ENCODE peak calls at places on chromosomes 12 and 14, in six cellular contexts. R is DND-41; X is right lobe of liver; H is CD8-positive, alpha-beta T cell; J is progenitor cell of endocrine pancreas; Z is natural killer cell. K is an unnamed sample.

GRCh38 chr12:12503384-12504078 is 59.1 kb downstream of the DUSP16 start:
- DNase-seq in J (no peak), X (no peak), Z (no peak), R (no peak), H (no peak), K (no peak)

GRCh38 chr14:71238835-71239234 is 331.6 kb downstream of the PCNX1 start:
- DNase-seq in J (no peak), Z (no peak), H (no peak), R (no peak), X (no peak), K (no peak)

GRCh38 chr14:41605550-41606248 is 977 bp upstream of the LRFN5 start:
- DNase-seq in R (no peak), Z (no peak), H (no peak), X (no peak), J (peak; percentile 14), K (no peak)

GRCh38 chr12:6807170-6807569 is 14.5 kb upstream of the GPR162 start:
- DNase-seq in R (no peak), J (no peak), H (no peak), Z (no peak), X (no peak), K (no peak)

GRCh38 chr14:41609704-41610183 is 3.1 kb downstream of the LRFN5 start:
- DNase-seq in H (no peak), Z (no peak), R (no peak), X (no peak), J (peak; percentile 37), K (no peak)

GRCh38 chr14:53011053-53011462 is 60.2 kb upstream of the FERMT2 start:
- DNase-seq in Z (no peak), R (no peak), X (no peak), J (no peak), H (no peak), K (no peak)

GRCh38 chr12:65948320-65949008 is 124.2 kb downstream of the HMGA2 start:
- DNase-seq in Z (no peak), J (no peak), X (peak; percentile 38), H (no peak), R (no peak), K (no peak)

GRCh38 chr12:34391771-34392581 is 369.7 kb downstream of the ALG10 start:
- DNase-seq in R (no peak), Z (no peak), H (no peak), J (no peak), X (peak; percentile 7), K (no peak)

GRCh38 chr12:30631710-30632109 is 64.0 kb downstream of the IPO8 start:
- DNase-seq in J (no peak), R (no peak), Z (no peak), X (no peak), H (no peak), K (no peak)

GRCh38 chr12:1127021-1127420 is 136.0 kb downstream of the ERC1 start:
- DNase-seq in Z (no peak), J (no peak), X (no peak), R (no peak), H (no peak), K (no peak)

GRCh38 chr12:49811961-49812401 is 16.2 kb downstream of the NCKAP5L start:
- DNase-seq in H (no peak), Z (no peak), R (no peak), J (no peak), X (no peak), K (no peak)

GRCh38 chr14:33679461-33680225 is 271.2 kb downstream of the EGLN3 start:
- DNase-seq in R (no peak), Z (no peak), J (no peak), H (no peak), X (no peak), K (no peak)

GRCh38 chr12:52633383-52633782 is 15.0 kb upstream of the KRT73 start:
- DNase-seq in R (peak; percentile 23), H (no peak), X (no peak), Z (no peak), J (no peak), K (no peak)

GRCh38 chr12:32033411-32033810 is 73.2 kb upstream of the BICD1 start:
- DNase-seq in Z (no peak), H (no peak), X (no peak), J (no peak), R (no peak), K (no peak)

GRCh38 chr14:21025374-21026151 is 702 bp upstream of the NDRG2 start:
- DNase-seq in J (peak; percentile 38), H (no peak), R (no peak), Z (peak; percentile 23), X (peak; percentile 54), K (no peak)

GRCh38 chr12:49368240-49368600 is 958 bp downstream of the SPATS2 start:
- DNase-seq in J (no peak), Z (no peak), H (no peak), X (no peak), R (no peak), K (no peak)

GRCh38 chr12:26833692-26834168 is 736 bp upstream of the ITPR2 start:
- DNase-seq in J (peak; percentile 54), R (peak; percentile 71), H (no peak), X (peak; percentile 60), Z (peak; percentile 20), K (peak; percentile 38)

GRCh38 chr14:103808403-103809001 is 38.9 kb downstream of the PPP1R13B start:
- DNase-seq in Z (peak; percentile 28), X (peak; percentile 73), R (peak; percentile 66), H (peak; percentile 54), J (peak; percentile 63), K (no peak)

GRCh38 chr12:113860950-113861349 is 105.2 kb downstream of the RBM19 start:
- DNase-seq in R (no peak), H (no peak), J (no peak), X (no peak), Z (no peak), K (no peak)

GRCh38 chr12:61891632-61892031 is 368.6 kb upstream of the USP15 start:
- DNase-seq in Z (no peak), X (no peak), J (no peak), R (no peak), H (no peak), K (no peak)

GRCh38 chr12:47272412-47273190 is 192.8 kb upstream of the AMIGO2 start:
- DNase-seq in H (no peak), J (no peak), X (no peak), Z (no peak), R (no peak), K (no peak)

GRCh38 chr14:81332725-81333124 is 67.4 kb downstream of the STON2 start:
- DNase-seq in R (no peak), J (no peak), Z (no peak), H (no peak), X (no peak), K (no peak)

GRCh38 chr12:6459004-6459337 is 7.1 kb downstream of the TAPBPL start:
- DNase-seq in Z (no peak), R (no peak), X (no peak), J (no peak), H (no peak), K (no peak)

GRCh38 chr14:93946104-93946503 is 19.0 kb downstream of the FAM181A start:
- DNase-seq in Z (no peak), J (no peak), X (no peak), H (no peak), R (no peak), K (no peak)

GRCh38 chr14:23538785-23539184 is 12.8 kb downstream of the ZFHX2 start:
- DNase-seq in H (no peak), J (no peak), Z (no peak), X (no peak), R (no peak), K (no peak)

GRCh38 chr14:84468153-84468552 is 1061.8 kb upstream of the FLRT2 start:
- DNase-seq in H (no peak), X (no peak), Z (no peak), R (no peak), J (no peak), K (no peak)

GRCh38 chr14:76884853-76885276 is 58.7 kb downstream of the LRRC74A start:
- DNase-seq in X (no peak), J (no peak), H (no peak), R (no peak), Z (no peak), K (no peak)

GRCh38 chr12:2933586-2933985 is 25.6 kb upstream of the TEAD4 start:
- DNase-seq in Z (no peak), X (no peak), H (no peak), J (no peak), R (no peak), K (no peak)
- TF ChIP-seq CTCF in Z (no peak), X (no peak), H (no peak), J (no peak), R (no peak), K (no peak)

GRCh38 chr12:105085537-105085936 is 1.3 kb upstream of the ALDH1L2 start:
- DNase-seq in R (no peak), Z (no peak), J (no peak), X (no peak), H (no peak), K (no peak)
- TF ChIP-seq CTCF in R (no peak), Z (no peak), J (no peak), X (no peak), H (no peak), K (no peak)

DNA sequence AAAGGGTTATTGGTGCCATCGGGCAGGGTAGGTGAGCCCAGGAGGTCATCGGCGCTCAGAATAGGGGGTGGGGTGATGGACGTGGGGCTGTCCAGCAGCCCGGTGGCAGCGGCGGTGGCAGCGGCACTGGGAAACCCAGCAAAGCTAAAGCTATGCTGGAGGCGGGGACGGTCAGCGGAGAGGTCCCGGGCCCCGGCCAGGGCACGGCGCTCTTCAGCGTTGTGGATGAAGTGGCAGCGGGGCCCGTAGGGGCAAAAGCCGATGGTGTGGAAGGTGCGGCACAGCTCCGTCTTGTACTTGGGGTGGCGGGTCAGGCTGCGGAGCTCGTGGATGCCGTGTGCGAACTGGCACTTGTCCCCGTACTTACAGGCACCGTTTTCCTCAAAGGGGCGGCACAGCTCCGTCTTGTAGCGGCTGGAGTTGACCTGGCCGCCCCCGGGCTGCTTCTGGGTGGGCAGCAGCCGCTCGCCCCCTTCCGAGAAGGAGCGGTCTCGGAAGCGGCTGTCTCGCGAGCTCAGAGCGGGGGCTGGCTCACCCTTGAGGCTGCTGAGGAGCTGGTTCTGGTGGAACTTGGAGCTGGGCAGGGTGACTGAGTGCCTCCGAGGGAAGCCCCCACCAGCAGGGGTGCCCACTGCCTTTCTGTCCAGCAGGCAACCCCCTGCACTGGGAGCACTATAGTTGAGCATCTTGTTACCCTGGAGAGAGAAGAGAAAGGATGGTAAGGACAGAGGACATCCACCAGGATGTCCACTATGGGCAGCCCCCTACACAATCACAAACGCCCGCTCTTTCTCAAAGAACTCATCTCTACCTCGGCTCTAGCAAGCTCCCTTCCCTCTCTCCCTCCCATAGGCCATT is 2.8 kb downstream of the ZFP36L1 start:
- DNase-seq in X (peak; percentile 66), Z (no peak), H (no peak), J (no peak), R (no peak), K (no peak)
- TF ChIP-seq CTCF in X (no peak), Z (no peak), H (no peak), J (no peak), R (no peak), K (no peak)

DNA sequence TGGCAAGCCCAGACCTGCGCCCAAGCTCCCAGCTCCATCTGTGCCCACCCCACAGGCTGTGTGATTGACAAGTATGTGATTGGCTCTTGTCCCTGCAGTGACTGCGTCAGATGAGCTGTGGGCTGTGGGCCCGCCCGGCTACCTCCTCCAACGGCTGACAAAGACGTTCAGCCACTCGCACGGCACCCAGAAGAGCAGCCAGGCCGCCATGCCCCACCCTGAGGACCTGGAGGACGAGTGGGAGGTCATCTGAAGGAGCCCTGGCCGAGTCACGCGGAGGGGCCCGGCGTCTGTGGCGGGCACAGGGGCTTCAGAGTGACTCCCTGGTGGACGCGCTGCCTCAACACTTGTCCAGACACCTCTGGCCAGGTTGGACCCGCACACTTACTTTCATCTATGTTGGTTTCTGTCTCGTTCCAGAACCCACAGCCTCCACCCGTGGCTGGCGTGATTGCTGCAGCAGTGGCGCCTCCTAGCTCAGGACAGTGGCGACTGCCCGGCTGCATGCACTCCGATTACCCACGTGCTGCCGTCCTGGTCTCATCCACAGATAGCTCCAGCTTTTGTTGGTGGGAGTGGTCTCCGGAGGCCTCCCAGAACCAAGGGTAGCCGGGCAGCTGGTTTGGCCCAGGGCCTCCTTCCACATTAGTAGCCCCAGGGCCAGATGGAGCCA is 11.4 kb downstream of the ANKRD9 start:
- DNase-seq in X (no peak), H (no peak), J (no peak), R (no peak), Z (no peak), K (no peak)
- TF ChIP-seq CTCF in X (peak; percentile 6), H (no peak), J (peak; percentile 24), R (peak; percentile 42), Z (no peak), K (no peak)

K was measured in activated B cell treated with CpG ODN at 0.5 μM for 24 hours.